ENCODE peak calls at places on chromosomes 6 and 20, in five cellular contexts. One of them, this sample, is unnamed.

GRCh38 chr6:7731289-7731688 is 5.4 kb downstream of the BMP6 start:
- DNase-seq in osteocyte: no peak
- DNase-seq in astrocyte of the spinal cord: no peak
- DNase-seq in thoracic aorta: no peak
- DNase-seq in CD4-positive, alpha-beta T cell: no peak
- DNase-seq in this sample: no peak

GRCh38 chr20:63177785-63178444 is 38.0 kb downstream of the YTHDF1 start:
- DNase-seq in CD4-positive, alpha-beta T cell: no peak
- DNase-seq in thoracic aorta: no peak
- DNase-seq in osteocyte: no peak
- DNase-seq in astrocyte of the spinal cord: no peak
- DNase-seq in this sample: no peak

GRCh38 chr20:37102571-37102970 is 6.8 kb upstream of the RBL1 start:
- DNase-seq in osteocyte: no peak
- DNase-seq in thoracic aorta: no peak
- DNase-seq in astrocyte of the spinal cord: no peak
- DNase-seq in CD4-positive, alpha-beta T cell: no peak
- DNase-seq in this sample: no peak

GRCh38 chr6:46704562-46704961 is 16.9 kb downstream of the TDRD6 start:
- DNase-seq in astrocyte of the spinal cord: peak
- DNase-seq in thoracic aorta: no peak
- DNase-seq in osteocyte: no peak
- DNase-seq in CD4-positive, alpha-beta T cell: no peak
- DNase-seq in this sample: no peak

GRCh38 chr6:170091000-170091638 is 199.8 kb downstream of the DLL1 start:
- DNase-seq in CD4-positive, alpha-beta T cell: no peak
- DNase-seq in thoracic aorta: no peak
- DNase-seq in osteocyte: peak
- DNase-seq in astrocyte of the spinal cord: no peak
- DNase-seq in this sample: no peak

GRCh38 chr20:58021481-58021880 is 207.0 kb downstream of the ANKRD60 start:
- DNase-seq in astrocyte of the spinal cord: no peak
- DNase-seq in CD4-positive, alpha-beta T cell: no peak
- DNase-seq in osteocyte: no peak
- DNase-seq in thoracic aorta: no peak
- DNase-seq in this sample: no peak

GRCh38 chr6:46989384-46989783 is 52.7 kb downstream of the ADGRF1 start:
- DNase-seq in thoracic aorta: no peak
- DNase-seq in CD4-positive, alpha-beta T cell: no peak
- DNase-seq in astrocyte of the spinal cord: no peak
- DNase-seq in osteocyte: no peak
- DNase-seq in this sample: no peak

GRCh38 chr20:38201356-38201755 is 36.3 kb upstream of the TGM2 start:
- DNase-seq in thoracic aorta: no peak
- DNase-seq in astrocyte of the spinal cord: peak
- DNase-seq in osteocyte: no peak
- DNase-seq in CD4-positive, alpha-beta T cell: no peak
- DNase-seq in this sample: no peak

GRCh38 chr6:109002100-109002697 is 92.4 kb downstream of the SESN1 start:
- DNase-seq in thoracic aorta: no peak
- DNase-seq in CD4-positive, alpha-beta T cell: no peak
- DNase-seq in astrocyte of the spinal cord: no peak
- DNase-seq in osteocyte: no peak
- DNase-seq in this sample: peak

GRCh38 chr6:156774872-156775405 is 2.2 kb upstream of the ARID1B start:
- DNase-seq in CD4-positive, alpha-beta T cell: no peak
- DNase-seq in thoracic aorta: no peak
- DNase-seq in astrocyte of the spinal cord: no peak
- DNase-seq in osteocyte: no peak
- DNase-seq in this sample: no peak

GRCh38 chr20:51313275-51313898 is 229.1 kb downstream of the NFATC2 start:
- DNase-seq in CD4-positive, alpha-beta T cell: no peak
- DNase-seq in osteocyte: no peak
- DNase-seq in thoracic aorta: no peak
- DNase-seq in astrocyte of the spinal cord: no peak
- DNase-seq in this sample: no peak

GRCh38 chr6:3013486-3013885 is 13.8 kb downstream of the NQO2 start:
- DNase-seq in osteocyte: peak
- DNase-seq in astrocyte of the spinal cord: peak
- DNase-seq in CD4-positive, alpha-beta T cell: no peak
- DNase-seq in thoracic aorta: no peak
- DNase-seq in this sample: no peak

GRCh38 chr6:145627451-145627850 is 107.9 kb downstream of the EPM2A start:
- DNase-seq in osteocyte: no peak
- DNase-seq in CD4-positive, alpha-beta T cell: no peak
- DNase-seq in thoracic aorta: no peak
- DNase-seq in astrocyte of the spinal cord: no peak
- DNase-seq in this sample: no peak

GRCh38 chr6:33428219-33428890 is 8.5 kb downstream of the SYNGAP1 start:
- DNase-seq in astrocyte of the spinal cord: no peak
- DNase-seq in thoracic aorta: no peak
- DNase-seq in osteocyte: no peak
- DNase-seq in CD4-positive, alpha-beta T cell: no peak
- DNase-seq in this sample: peak

GRCh38 chr6:84582997-84583396 is 181.4 kb downstream of the TBX18 start:
- DNase-seq in CD4-positive, alpha-beta T cell: no peak
- DNase-seq in thoracic aorta: no peak
- DNase-seq in astrocyte of the spinal cord: peak
- DNase-seq in osteocyte: no peak
- DNase-seq in this sample: no peak

GRCh38 chr6:157471077-157471686 is 90.2 kb downstream of the ZDHHC14 start:
- DNase-seq in astrocyte of the spinal cord: no peak
- DNase-seq in osteocyte: no peak
- DNase-seq in CD4-positive, alpha-beta T cell: no peak
- DNase-seq in thoracic aorta: no peak
- DNase-seq in this sample: no peak

GRCh38 chr6:73242001-73242400 is 16.7 kb upstream of the KHDC1L start:
- DNase-seq in thoracic aorta: no peak
- DNase-seq in CD4-positive, alpha-beta T cell: no peak
- DNase-seq in osteocyte: no peak
- DNase-seq in astrocyte of the spinal cord: no peak
- DNase-seq in this sample: no peak

GRCh38 chr6:21586760-21587181 is 6.8 kb upstream of the SOX4 start:
- DNase-seq in osteocyte: no peak
- DNase-seq in CD4-positive, alpha-beta T cell: no peak
- DNase-seq in thoracic aorta: peak
- DNase-seq in astrocyte of the spinal cord: no peak
- DNase-seq in this sample: no peak

GRCh38 chr6:15663057-15663638 is 320 bp upstream of the DTNBP1 start:
- DNase-seq in astrocyte of the spinal cord: peak
- DNase-seq in CD4-positive, alpha-beta T cell: no peak
- DNase-seq in osteocyte: no peak
- DNase-seq in thoracic aorta: no peak
- DNase-seq in this sample: no peak

GRCh38 chr6:7042056-7042653 is 65.6 kb upstream of the RREB1 start:
- DNase-seq in CD4-positive, alpha-beta T cell: no peak
- DNase-seq in osteocyte: no peak
- DNase-seq in astrocyte of the spinal cord: peak
- DNase-seq in thoracic aorta: no peak
- DNase-seq in this sample: peak

DNA sequence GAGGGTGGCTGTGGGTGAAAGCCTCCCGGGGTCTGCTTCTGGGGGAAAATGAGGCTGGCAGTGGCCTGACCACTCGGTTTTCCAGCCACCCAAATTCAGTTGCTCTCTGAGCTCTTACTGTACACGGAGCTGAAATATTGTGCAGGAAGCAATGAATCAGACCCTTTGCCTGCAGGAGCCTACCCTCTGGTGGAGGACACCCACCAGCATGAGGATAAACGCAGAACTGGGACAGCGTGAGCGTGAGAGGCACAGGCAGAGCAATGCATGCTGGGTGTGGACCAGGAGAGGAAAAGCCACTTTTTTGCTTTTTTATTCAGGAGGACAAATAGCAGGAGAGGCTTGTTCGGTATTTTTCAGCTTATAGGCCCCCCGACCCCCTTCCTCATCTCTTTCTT is 298.1 kb downstream of the QKI start:
- DNase-seq in osteocyte: no peak
- DNase-seq in CD4-positive, alpha-beta T cell: no peak
- DNase-seq in astrocyte of the spinal cord: no peak
- DNase-seq in thoracic aorta: no peak
- DNase-seq in this sample: no peak
- TF ChIP-seq CTCF in osteocyte: no peak
- TF ChIP-seq CTCF in CD4-positive, alpha-beta T cell: no peak
- TF ChIP-seq CTCF in astrocyte of the spinal cord: peak
- TF ChIP-seq CTCF in thoracic aorta: no peak
- TF ChIP-seq CTCF in this sample: no peak

DNA sequence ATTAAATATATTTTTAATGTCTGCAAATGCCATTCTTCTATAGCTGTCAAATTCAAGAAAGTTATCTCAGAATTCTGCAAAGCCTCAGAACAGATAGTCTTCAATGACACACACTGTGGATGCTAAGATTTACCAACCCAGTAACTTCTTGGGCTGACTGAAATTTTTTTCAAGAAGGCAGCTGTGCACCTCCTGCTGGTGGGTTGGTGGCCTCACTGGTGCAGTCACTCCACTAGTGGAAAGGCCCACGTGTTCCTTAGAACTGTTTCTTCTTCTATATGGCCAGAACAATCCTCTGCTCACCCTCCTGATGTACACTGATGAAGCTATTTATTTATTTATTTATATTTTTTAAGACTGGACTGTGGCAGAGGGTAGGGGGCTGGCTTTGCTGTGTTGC is 28.1 kb upstream of the MTCL3 start:
- DNase-seq in astrocyte of the spinal cord: no peak
- DNase-seq in osteocyte: no peak
- DNase-seq in CD4-positive, alpha-beta T cell: no peak
- DNase-seq in thoracic aorta: no peak
- DNase-seq in this sample: peak
- TF ChIP-seq CTCF in astrocyte of the spinal cord: peak
- TF ChIP-seq CTCF in osteocyte: peak
- TF ChIP-seq CTCF in CD4-positive, alpha-beta T cell: no peak
- TF ChIP-seq CTCF in thoracic aorta: no peak
- TF ChIP-seq CTCF in this sample: no peak

GRCh38 chr20:36040571-36040970 is 72.2 kb downstream of the CNBD2 start:
- DNase-seq in astrocyte of the spinal cord: no peak
- DNase-seq in thoracic aorta: no peak
- DNase-seq in CD4-positive, alpha-beta T cell: no peak
- DNase-seq in osteocyte: no peak
- DNase-seq in this sample: no peak
- TF ChIP-seq CTCF in astrocyte of the spinal cord: no peak
- TF ChIP-seq CTCF in thoracic aorta: no peak
- TF ChIP-seq CTCF in CD4-positive, alpha-beta T cell: no peak
- TF ChIP-seq CTCF in osteocyte: no peak
- TF ChIP-seq CTCF in this sample: no peak

GRCh38 chr6:52571099-52571755 is 5.6 kb downstream of the TRAM2 start:
- DNase-seq in osteocyte: no peak
- DNase-seq in thoracic aorta: no peak
- DNase-seq in CD4-positive, alpha-beta T cell: no peak
- DNase-seq in astrocyte of the spinal cord: no peak
- DNase-seq in this sample: peak

GRCh38 chr6:52575490-52575868 is 1.4 kb downstream of the TRAM2 start:
- DNase-seq in thoracic aorta: no peak
- DNase-seq in astrocyte of the spinal cord: no peak
- DNase-seq in CD4-positive, alpha-beta T cell: no peak
- DNase-seq in osteocyte: no peak
- DNase-seq in this sample: no peak

GRCh38 chr6:52572536-52572935 is 4.3 kb downstream of the TRAM2 start:
- DNase-seq in astrocyte of the spinal cord: no peak
- DNase-seq in CD4-positive, alpha-beta T cell: no peak
- DNase-seq in thoracic aorta: no peak
- DNase-seq in osteocyte: no peak
- DNase-seq in this sample: no peak

GRCh38 chr6:52574709-52575489 is 2.0 kb downstream of the TRAM2 start:
- DNase-seq in CD4-positive, alpha-beta T cell: peak
- DNase-seq in osteocyte: no peak
- DNase-seq in thoracic aorta: no peak
- DNase-seq in astrocyte of the spinal cord: no peak
- DNase-seq in this sample: peak

GRCh38 chr6:52573295-52573694 is 3.6 kb downstream of the TRAM2 start:
- DNase-seq in astrocyte of the spinal cord: no peak
- DNase-seq in osteocyte: no peak
- DNase-seq in CD4-positive, alpha-beta T cell: no peak
- DNase-seq in thoracic aorta: no peak
- DNase-seq in this sample: no peak
- TF ChIP-seq CTCF in astrocyte of the spinal cord: peak
- TF ChIP-seq CTCF in osteocyte: peak
- TF ChIP-seq CTCF in CD4-positive, alpha-beta T cell: no peak
- TF ChIP-seq CTCF in thoracic aorta: no peak
- TF ChIP-seq CTCF in this sample: no peak

DNA sequence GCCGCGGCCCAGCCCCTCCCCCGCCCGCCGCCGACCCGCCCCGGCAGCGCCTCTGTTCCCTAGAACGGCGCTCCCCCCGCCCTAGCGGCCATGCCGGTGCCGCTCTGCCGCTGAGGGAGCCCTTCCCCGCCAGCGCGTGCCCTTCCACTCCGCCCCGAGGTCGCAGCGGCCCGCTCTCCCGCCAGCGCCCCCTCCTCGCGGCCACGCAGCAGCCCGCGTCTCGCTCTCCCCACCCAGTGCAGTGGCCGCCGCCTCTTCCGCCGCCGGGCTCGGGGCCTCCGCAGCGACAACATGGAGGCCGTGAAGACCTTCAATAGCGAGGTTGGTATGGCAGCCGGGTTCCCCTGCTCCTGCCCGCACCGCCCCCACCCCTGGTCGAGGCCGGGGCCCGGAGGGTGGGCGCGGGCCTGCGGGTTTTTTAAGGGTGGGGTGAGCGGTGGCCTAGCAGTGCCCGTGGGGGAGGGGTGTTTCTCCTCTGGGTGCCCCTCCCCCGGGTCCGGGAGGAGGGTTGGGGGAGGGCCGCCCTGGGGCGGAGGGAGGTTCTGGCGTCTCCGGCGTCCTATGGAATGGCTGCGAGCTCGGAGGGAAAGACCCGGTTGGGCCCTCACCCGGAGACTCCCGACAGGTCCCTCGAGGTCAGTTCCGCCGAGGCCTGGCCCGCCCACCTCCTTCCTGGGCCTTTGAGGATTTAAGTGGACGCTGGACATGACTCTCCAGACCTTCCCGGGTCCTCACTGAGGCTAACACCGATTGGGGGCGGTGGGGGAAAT is 579 bp downstream of the SCAF8 start:
- DNase-seq in osteocyte: peak
- DNase-seq in CD4-positive, alpha-beta T cell: peak
- DNase-seq in astrocyte of the spinal cord: peak
- DNase-seq in thoracic aorta: peak
- DNase-seq in this sample: peak
- TF ChIP-seq CTCF in osteocyte: no peak
- TF ChIP-seq CTCF in CD4-positive, alpha-beta T cell: peak
- TF ChIP-seq CTCF in astrocyte of the spinal cord: no peak
- TF ChIP-seq CTCF in thoracic aorta: peak
- TF ChIP-seq CTCF in this sample: no peak

GRCh38 chr6:164962805-164963204 is 346.6 kb downstream of the C6orf118 start:
- DNase-seq in CD4-positive, alpha-beta T cell: no peak
- DNase-seq in thoracic aorta: no peak
- DNase-seq in osteocyte: no peak
- DNase-seq in astrocyte of the spinal cord: no peak
- DNase-seq in this sample: no peak
- TF ChIP-seq CTCF in CD4-positive, alpha-beta T cell: no peak
- TF ChIP-seq CTCF in thoracic aorta: no peak
- TF ChIP-seq CTCF in osteocyte: no peak
- TF ChIP-seq CTCF in astrocyte of the spinal cord: no peak
- TF ChIP-seq CTCF in this sample: no peak